ENCODE peak calls at places on chromosomes 2 and 18, in ten cellular contexts. R is NCI-H774, W is M059J, F is HTR-8/SVneo, J is myocyte, Q is NCI-H510A treated with DMSO at 0.1 percent for 48 hours, I is H54, O is fibroblast of the aortic adventitia, H is T-cell, D is GM20000. Y is an unnamed sample.

GRCh38 chr2:161327582-161327981 is 19.4 kb downstream of the PSMD14 start:
- DNase-seq in R (no peak), H (no peak), D (no peak), O (peak), Q (no peak), I (no peak), F (no peak), J (no peak), W (no peak), Y (no peak)

GRCh38 chr18:2657788-2658458 is 2.4 kb downstream of the SMCHD1 start:
- DNase-seq in I (no peak), W (peak), H (no peak), R (peak), O (peak), D (peak), Q (no peak), J (peak), F (peak), Y (peak)

GRCh38 chr18:25237571-25238267 is 114.2 kb downstream of the ZNF521 start:
- DNase-seq in W (no peak), H (no peak), D (no peak), Q (no peak), O (peak), R (no peak), F (no peak), J (no peak), I (no peak), Y (peak)

GRCh38 chr2:219030177-219030940 is 11.0 kb downstream of the CFAP65 start:
- DNase-seq in F (no peak), Q (no peak), D (no peak), W (no peak), H (no peak), J (no peak), O (no peak), I (no peak), R (no peak), Y (no peak)

GRCh38 chr2:202344178-202344577 is 31.9 kb upstream of the BMPR2 start:
- DNase-seq in Q (no peak), H (no peak), D (no peak), J (no peak), W (peak), I (no peak), F (no peak), R (no peak), O (no peak), Y (no peak)

GRCh38 chr2:179020156-179020750 is 29.7 kb downstream of the CCDC141 start:
- DNase-seq in Q (peak), D (peak), W (peak), O (peak), I (peak), R (no peak), F (no peak), J (peak), H (peak), Y (peak)

GRCh38 chr2:205585451-205586045 is 96.8 kb upstream of the NRP2 start:
- DNase-seq in J (peak), R (peak), F (no peak), I (no peak), Q (peak), W (no peak), O (no peak), H (no peak), D (no peak), Y (no peak)

GRCh38 chr18:38025433-38026038 is 459.9 kb upstream of the CELF4 start:
- DNase-seq in W (peak), H (no peak), R (no peak), J (no peak), Q (no peak), O (no peak), I (no peak), D (no peak), F (peak), Y (no peak)

GRCh38 chr2:69933839-69934613 is 19.1 kb downstream of the MXD1 start:
- DNase-seq in O (peak), I (no peak), Q (no peak), H (no peak), W (peak), J (no peak), D (no peak), R (no peak), F (no peak), Y (peak)

GRCh38 chr2:176583530-176584101 is 314.4 kb downstream of the MTX2 start:
- DNase-seq in J (no peak), F (peak), W (peak), H (no peak), Q (no peak), I (no peak), R (no peak), O (peak), D (no peak), Y (peak)

GRCh38 chr2:63763336-63764056 is 78.2 kb upstream of the UGP2 start:
- DNase-seq in R (no peak), W (no peak), D (no peak), O (peak), H (no peak), Q (no peak), F (no peak), I (no peak), J (peak), Y (peak)

GRCh38 chr2:63056309-63057065 is 5.9 kb downstream of the OTX1 start:
- DNase-seq in F (no peak), Q (no peak), W (no peak), O (no peak), D (peak), J (no peak), R (no peak), H (no peak), I (no peak), Y (peak)

GRCh38 chr18:60452424-60452823 is 79.8 kb upstream of the MC4R start:
- DNase-seq in Q (no peak), R (no peak), O (peak), W (peak), I (no peak), D (no peak), F (peak), H (no peak), J (peak), Y (peak)

GRCh38 chr18:50839996-50840395 is 20.2 kb upstream of the MRO start:
- DNase-seq in R (no peak), I (no peak), W (no peak), J (no peak), D (no peak), H (no peak), Q (no peak), F (no peak), O (no peak), Y (no peak)

GRCh38 chr2:202237787-202238233 is 587 bp downstream of the SUMO1 start:
- DNase-seq in F (peak), D (peak), W (peak), I (peak), J (peak), O (peak), H (peak), Q (peak), R (no peak), Y (peak)

GRCh38 chr2:215505044-215505786 is 69.3 kb upstream of the FN1 start:
- DNase-seq in W (peak), O (peak), F (peak), H (no peak), J (no peak), D (no peak), Q (no peak), R (no peak), I (no peak), Y (peak)

GRCh38 chr2:118856978-118857676 is 9.7 kb upstream of the EN1 start:
- DNase-seq in H (no peak), I (no peak), O (no peak), Q (no peak), W (no peak), F (no peak), D (no peak), R (no peak), J (no peak), Y (no peak)

GRCh38 chr18:68679531-68679930 is 35.4 kb downstream of the TMX3 start:
- DNase-seq in F (no peak), I (no peak), H (no peak), R (no peak), J (no peak), D (no peak), O (peak), W (peak), Q (no peak), Y (peak)

GRCh38 chr2:13006829-13007715 is 290.3 kb downstream of the TRIB2 start:
- DNase-seq in D (peak), W (peak), Q (peak), J (peak), H (peak), R (peak), O (peak), I (peak), F (peak), Y (peak)

GRCh38 chr2:95389256-95390119 is 13.0 kb upstream of the FAHD2A start:
- DNase-seq in D (peak), F (peak), I (peak), R (peak), O (peak), Q (peak), H (no peak), W (peak), J (peak), Y (peak)

GRCh38 chr2:60764736-60765534 is 8.9 kb downstream of the PAPOLG start:
- DNase-seq in R (no peak), I (no peak), F (no peak), O (peak), J (no peak), Q (no peak), D (no peak), H (no peak), W (peak), Y (peak)

GRCh38 chr2:189610700-189611099 is 30.1 kb upstream of the SLC40A1 start:
- DNase-seq in F (no peak), I (no peak), J (no peak), H (no peak), Q (no peak), D (no peak), O (no peak), W (no peak), R (no peak), Y (no peak)

GRCh38 chr2:222819722-222820333 is 41.0 kb upstream of the ACSL3 start:
- DNase-seq in H (no peak), O (peak), W (peak), D (peak), J (no peak), R (no peak), I (peak), Q (no peak), F (peak), Y (peak)

GRCh38 chr2:237131749-237132148 is 46.1 kb downstream of the COPS8 start:
- DNase-seq in H (no peak), W (peak), F (no peak), Q (no peak), O (no peak), R (no peak), D (no peak), I (no peak), J (no peak), Y (no peak)

GRCh38 chr2:58044145-58044544 is 2.5 kb upstream of the VRK2 start:
- DNase-seq in J (no peak), H (no peak), R (no peak), D (no peak), I (no peak), O (no peak), Q (no peak), F (no peak), W (no peak), Y (no peak)

GRCh38 chr2:241540766-241541561 is 17.6 kb upstream of the BOK start:
- DNase-seq in J (peak), R (peak), H (peak), F (no peak), O (peak), Q (no peak), W (peak), I (peak), D (peak), Y (peak)

GRCh38 chr2:106294182-106294581 is 100.1 kb upstream of the UXS1 start:
- DNase-seq in D (no peak), J (no peak), R (no peak), Q (no peak), W (no peak), F (no peak), O (no peak), H (no peak), I (no peak), Y (no peak)

GRCh38 chr2:223068036-223068435 is 16.0 kb downstream of the KCNE4 start:
- DNase-seq in W (no peak), D (no peak), R (no peak), H (no peak), O (peak), F (no peak), Q (no peak), J (no peak), I (no peak), Y (no peak)

GRCh38 chr18:76460482-76460881 is 34.6 kb downstream of the ZNF516 start:
- DNase-seq in I (no peak), J (no peak), D (peak), F (no peak), Q (no peak), R (no peak), H (no peak), W (no peak), O (peak), Y (peak)

GRCh38 chr2:3453196-3453845 is 66.0 kb downstream of the ADI1 start:
- DNase-seq in W (no peak), H (no peak), J (no peak), F (no peak), Q (no peak), I (no peak), O (peak), D (no peak), R (no peak), Y (peak)

GRCh38 chr2:216055661-216056060 is 25.9 kb downstream of the PECR start:
- DNase-seq in Q (no peak), D (no peak), I (no peak), F (no peak), J (no peak), R (no peak), O (no peak), W (no peak), H (no peak), Y (no peak)

GRCh38 chr2:140975237-140975636 is 1155.6 kb downstream of the LRP1B start:
- DNase-seq in O (peak), Q (no peak), H (no peak), W (no peak), D (no peak), I (no peak), F (no peak), J (no peak), R (no peak), Y (peak)

GRCh38 chr18:69401475-69402218 is 959 bp downstream of the DOK6 start:
- DNase-seq in H (no peak), J (no peak), F (no peak), I (no peak), W (no peak), Q (peak), O (peak), D (peak), R (no peak), Y (peak)

GRCh38 chr2:120395686-120396518 is 50.0 kb downstream of the INHBB start:
- DNase-seq in Q (peak), F (no peak), I (no peak), O (no peak), R (peak), W (no peak), D (no peak), J (peak), H (no peak), Y (no peak)

GRCh38 chr2:2520396-2520795 is 189.3 kb upstream of the MYT1L start:
- DNase-seq in J (no peak), I (no peak), Q (no peak), F (no peak), H (no peak), O (no peak), D (no peak), W (no peak), R (no peak), Y (no peak)

GRCh38 chr18:6781846-6782245 is 52.3 kb downstream of the ARHGAP28 start:
- DNase-seq in I (peak), O (peak), H (no peak), D (no peak), R (no peak), Q (no peak), J (peak), W (peak), F (peak), Y (peak)

GRCh38 chr2:88167740-88168139 is 2.4 kb upstream of the THNSL2 start:
- DNase-seq in D (no peak), F (no peak), H (no peak), I (no peak), W (no peak), J (no peak), R (no peak), O (no peak), Q (no peak), Y (peak)

GRCh38 chr18:56233595-56233994 is 404.8 kb downstream of the TXNL1 start:
- DNase-seq in F (no peak), W (peak), Q (no peak), I (peak), D (no peak), J (peak), O (peak), R (no peak), H (no peak), Y (peak)